ENCODE peak calls at places on chromosome 1, in four cellular contexts. One of them, this sample, is unnamed.

GRCh38 chr1:87953732-87954344 is 625.2 kb downstream of the LMO4 start:
- DNase-seq in sigmoid colon: peak
- DNase-seq in hepatocyte: peak
- DNase-seq in IMR-90: peak
- DNase-seq in this sample: peak

GRCh38 chr1:37017737-37018136 is 16.6 kb downstream of the GRIK3 start:
- DNase-seq in sigmoid colon: no peak
- DNase-seq in hepatocyte: no peak
- DNase-seq in IMR-90: no peak
- DNase-seq in this sample: no peak

GRCh38 chr1:188228623-188229022 is 1399.9 kb downstream of the PLA2G4A start:
- DNase-seq in sigmoid colon: no peak
- DNase-seq in hepatocyte: no peak
- DNase-seq in IMR-90: peak
- DNase-seq in this sample: no peak

GRCh38 chr1:207186503-207186902 is 82.5 kb downstream of the C4BPA start:
- DNase-seq in sigmoid colon: no peak
- DNase-seq in hepatocyte: no peak
- DNase-seq in IMR-90: no peak
- DNase-seq in this sample: no peak

GRCh38 chr1:54410359-54410758 is 4.2 kb upstream of the SSBP3 start:
- DNase-seq in sigmoid colon: no peak
- DNase-seq in hepatocyte: no peak
- DNase-seq in IMR-90: no peak
- DNase-seq in this sample: no peak

GRCh38 chr1:115440733-115441132 is 102.7 kb upstream of the NGF start:
- DNase-seq in sigmoid colon: no peak
- DNase-seq in hepatocyte: no peak
- DNase-seq in IMR-90: no peak
- DNase-seq in this sample: no peak

GRCh38 chr1:238549135-238549534 is 658.4 kb upstream of the ZP4 start:
- DNase-seq in sigmoid colon: no peak
- DNase-seq in hepatocyte: no peak
- DNase-seq in IMR-90: no peak
- DNase-seq in this sample: no peak

GRCh38 chr1:209190591-209191241 is 392.8 kb upstream of the CAMK1G start:
- DNase-seq in sigmoid colon: no peak
- DNase-seq in hepatocyte: peak
- DNase-seq in IMR-90: no peak
- DNase-seq in this sample: peak

GRCh38 chr1:221824025-221824424 is 82.1 kb upstream of the DUSP10 start:
- DNase-seq in sigmoid colon: no peak
- DNase-seq in hepatocyte: no peak
- DNase-seq in IMR-90: peak
- DNase-seq in this sample: no peak

GRCh38 chr1:6367381-6368007 is 26.1 kb downstream of the ACOT7 start:
- DNase-seq in sigmoid colon: no peak
- DNase-seq in hepatocyte: no peak
- DNase-seq in IMR-90: peak
- DNase-seq in this sample: no peak

GRCh38 chr1:241821363-241821762 is 26.6 kb upstream of the EXO1 start:
- DNase-seq in sigmoid colon: no peak
- DNase-seq in hepatocyte: no peak
- DNase-seq in IMR-90: peak
- DNase-seq in this sample: no peak

GRCh38 chr1:1071486-1072298 is 2.4 kb downstream of the RNF223 start:
- DNase-seq in sigmoid colon: no peak
- DNase-seq in hepatocyte: no peak
- DNase-seq in IMR-90: no peak
- DNase-seq in this sample: no peak

GRCh38 chr1:203650012-203650836 is 23.6 kb downstream of the ATP2B4 start:
- DNase-seq in sigmoid colon: peak
- DNase-seq in hepatocyte: peak
- DNase-seq in IMR-90: peak
- DNase-seq in this sample: peak

GRCh38 chr1:117137281-117137680 is 15.7 kb upstream of the TRIM45 start:
- DNase-seq in sigmoid colon: no peak
- DNase-seq in hepatocyte: no peak
- DNase-seq in IMR-90: no peak
- DNase-seq in this sample: no peak

DNA sequence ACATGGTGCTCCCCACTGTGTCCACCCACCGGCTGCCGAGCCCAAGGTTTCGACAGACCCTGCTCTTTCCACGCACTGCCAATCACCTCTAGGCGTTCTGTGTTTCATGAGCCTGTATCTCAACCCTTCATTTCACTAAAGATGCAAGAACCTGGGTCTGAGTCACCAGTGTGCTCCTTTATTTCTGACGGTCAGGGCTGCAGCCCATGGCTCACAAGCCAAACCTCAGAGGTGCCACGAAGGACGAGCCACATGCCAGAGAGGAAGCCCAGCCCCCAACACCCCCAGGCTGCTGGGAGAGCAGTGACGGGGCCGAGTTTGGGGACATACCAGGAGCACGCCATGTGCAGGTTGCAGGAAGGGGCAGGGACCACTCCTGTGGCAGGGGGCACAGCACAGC is 79.2 kb upstream of the ARHGEF16 start:
- DNase-seq in sigmoid colon: no peak
- DNase-seq in hepatocyte: no peak
- DNase-seq in IMR-90: no peak
- DNase-seq in this sample: no peak
- H3K27ac ChIP-seq in sigmoid colon: no peak
- H3K27ac ChIP-seq in hepatocyte: no peak
- H3K27ac ChIP-seq in IMR-90: no peak
- H3K27ac ChIP-seq in this sample: no peak

GRCh38 chr1:93609536-93609935 is 72.1 kb downstream of the BCAR3 start:
- DNase-seq in sigmoid colon: peak
- DNase-seq in hepatocyte: no peak
- DNase-seq in IMR-90: no peak
- DNase-seq in this sample: no peak
- H3K27ac ChIP-seq in sigmoid colon: no peak
- H3K27ac ChIP-seq in hepatocyte: no peak
- H3K27ac ChIP-seq in IMR-90: no peak
- H3K27ac ChIP-seq in this sample: no peak

GRCh38 chr1:64114012-64114525 is 89.4 kb upstream of the UBE2U start:
- DNase-seq in sigmoid colon: no peak
- DNase-seq in hepatocyte: no peak
- DNase-seq in IMR-90: no peak
- DNase-seq in this sample: no peak

GRCh38 chr1:64111787-64112186 is 91.6 kb upstream of the UBE2U start:
- DNase-seq in sigmoid colon: no peak
- DNase-seq in hepatocyte: no peak
- DNase-seq in IMR-90: no peak
- DNase-seq in this sample: no peak

GRCh38 chr1:64112281-64112680 is 91.1 kb upstream of the UBE2U start:
- DNase-seq in sigmoid colon: no peak
- DNase-seq in hepatocyte: no peak
- DNase-seq in IMR-90: peak
- DNase-seq in this sample: no peak

GRCh38 chr1:64107587-64107986 is 95.8 kb upstream of the UBE2U start:
- DNase-seq in sigmoid colon: no peak
- DNase-seq in hepatocyte: no peak
- DNase-seq in IMR-90: no peak
- DNase-seq in this sample: no peak

GRCh38 chr1:64110924-64111777 is 92.3 kb upstream of the UBE2U start:
- DNase-seq in sigmoid colon: no peak
- DNase-seq in hepatocyte: no peak
- DNase-seq in IMR-90: peak
- DNase-seq in this sample: no peak
- H3K27ac ChIP-seq in sigmoid colon: no peak
- H3K27ac ChIP-seq in hepatocyte: no peak
- H3K27ac ChIP-seq in IMR-90: no peak
- H3K27ac ChIP-seq in this sample: no peak

GRCh38 chr1:226868726-226869125 is 1.7 kb upstream of the PSEN2 start:
- DNase-seq in sigmoid colon: no peak
- DNase-seq in hepatocyte: no peak
- DNase-seq in IMR-90: no peak
- DNase-seq in this sample: no peak

GRCh38 chr1:226870323-226871046 is at the start of gene PSEN2:
- DNase-seq in sigmoid colon: peak
- DNase-seq in hepatocyte: peak
- DNase-seq in IMR-90: peak
- DNase-seq in this sample: peak

GRCh38 chr1:226871047-226871365 is 590 bp downstream of the PSEN2 start:
- DNase-seq in sigmoid colon: no peak
- DNase-seq in hepatocyte: no peak
- DNase-seq in IMR-90: no peak
- DNase-seq in this sample: no peak

GRCh38 chr1:226871636-226872327 is 1.4 kb downstream of the PSEN2 start:
- DNase-seq in sigmoid colon: no peak
- DNase-seq in hepatocyte: no peak
- DNase-seq in IMR-90: no peak
- DNase-seq in this sample: no peak

DNA sequence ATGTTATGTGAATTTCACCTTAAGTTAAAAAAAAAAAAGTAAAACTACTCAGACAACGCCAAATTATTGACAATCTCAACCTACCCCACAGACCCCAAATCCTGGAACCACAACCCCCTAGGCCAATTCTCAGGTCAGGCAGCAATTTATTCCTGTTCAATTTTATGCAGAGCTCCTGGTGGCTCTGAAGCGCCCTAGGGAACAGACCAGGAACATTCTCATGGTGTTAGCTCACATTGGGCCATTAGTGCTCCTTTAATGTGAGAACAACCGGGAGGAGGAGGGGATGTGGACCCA is 442 bp upstream of the PSEN2 start:
- DNase-seq in sigmoid colon: no peak
- DNase-seq in hepatocyte: no peak
- DNase-seq in IMR-90: no peak
- DNase-seq in this sample: no peak
- H3K27ac ChIP-seq in sigmoid colon: peak
- H3K27ac ChIP-seq in hepatocyte: peak
- H3K27ac ChIP-seq in IMR-90: no peak
- H3K27ac ChIP-seq in this sample: peak

GRCh38 chr1:29709711-29710169 is 473.4 kb downstream of the PTPRU start:
- DNase-seq in sigmoid colon: no peak
- DNase-seq in hepatocyte: no peak
- DNase-seq in IMR-90: peak
- DNase-seq in this sample: no peak

GRCh38 chr1:29708381-29708780 is 472.1 kb downstream of the PTPRU start:
- DNase-seq in sigmoid colon: no peak
- DNase-seq in hepatocyte: no peak
- DNase-seq in IMR-90: peak
- DNase-seq in this sample: no peak

GRCh38 chr1:29707796-29708195 is 471.5 kb downstream of the PTPRU start:
- DNase-seq in sigmoid colon: no peak
- DNase-seq in hepatocyte: no peak
- DNase-seq in IMR-90: no peak
- DNase-seq in this sample: no peak

GRCh38 chr1:29706936-29707335 is 470.6 kb downstream of the PTPRU start:
- DNase-seq in sigmoid colon: no peak
- DNase-seq in hepatocyte: peak
- DNase-seq in IMR-90: peak
- DNase-seq in this sample: peak

DNA sequence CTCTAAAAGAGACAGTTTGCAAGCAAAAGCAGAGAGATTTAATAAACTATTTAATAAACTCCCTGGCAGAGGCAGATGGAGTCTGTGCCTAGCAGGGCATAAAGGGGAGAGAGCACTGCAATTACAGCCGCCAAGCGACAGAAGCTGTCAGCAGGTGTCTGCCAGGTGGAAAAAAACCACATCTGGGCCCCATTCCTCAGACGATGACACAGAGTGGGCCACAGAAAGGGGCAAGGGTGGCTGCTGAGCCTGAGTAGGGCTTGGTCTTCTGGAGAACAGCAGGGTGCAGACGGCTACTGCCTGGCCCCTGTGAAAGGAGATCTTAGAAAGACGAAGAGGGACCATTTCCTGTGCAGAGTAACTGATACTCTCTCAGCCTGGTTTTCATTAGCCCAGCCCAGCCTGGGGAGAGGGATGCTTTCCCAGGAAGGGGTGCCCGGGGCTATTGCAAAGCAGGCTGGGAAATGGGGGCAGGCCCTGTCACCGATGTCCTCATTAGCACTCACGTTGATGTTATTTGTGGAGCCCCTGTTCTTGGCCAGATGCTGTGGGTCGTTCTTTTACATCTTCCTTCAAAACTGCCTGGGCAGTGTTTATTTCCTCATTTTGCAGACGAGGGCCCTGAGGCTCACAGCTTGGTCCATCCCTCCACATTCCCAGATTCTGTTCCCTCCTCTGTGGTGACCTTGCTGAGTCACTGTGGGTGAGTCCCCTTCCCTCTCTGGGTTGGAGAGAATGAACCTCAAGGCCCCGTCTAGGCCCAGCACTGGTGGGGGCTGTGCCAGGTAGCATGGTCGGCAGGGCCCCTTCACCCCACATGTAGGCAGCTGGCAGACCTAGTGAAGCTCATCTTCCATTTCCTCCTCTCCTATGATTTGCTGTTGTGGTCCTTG is 472.7 kb downstream of the PTPRU start:
- DNase-seq in sigmoid colon: no peak
- DNase-seq in hepatocyte: peak
- DNase-seq in IMR-90: peak
- DNase-seq in this sample: no peak
- H3K27ac ChIP-seq in sigmoid colon: no peak
- H3K27ac ChIP-seq in hepatocyte: peak
- H3K27ac ChIP-seq in IMR-90: peak
- H3K27ac ChIP-seq in this sample: no peak

GRCh38 chr1:229240532-229240931 is 30.4 kb upstream of the RAB4A start:
- DNase-seq in sigmoid colon: no peak
- DNase-seq in hepatocyte: no peak
- DNase-seq in IMR-90: no peak
- DNase-seq in this sample: no peak

GRCh38 chr1:229237320-229237719 is 33.6 kb upstream of the RAB4A start:
- DNase-seq in sigmoid colon: no peak
- DNase-seq in hepatocyte: no peak
- DNase-seq in IMR-90: no peak
- DNase-seq in this sample: no peak

GRCh38 chr1:229241390-229241789 is 29.5 kb upstream of the RAB4A start:
- DNase-seq in sigmoid colon: no peak
- DNase-seq in hepatocyte: no peak
- DNase-seq in IMR-90: no peak
- DNase-seq in this sample: no peak

GRCh38 chr1:229238674-229239415 is 32.1 kb upstream of the RAB4A start:
- DNase-seq in sigmoid colon: no peak
- DNase-seq in hepatocyte: no peak
- DNase-seq in IMR-90: no peak
- DNase-seq in this sample: no peak

GRCh38 chr1:229238231-229238630 is 32.7 kb upstream of the RAB4A start:
- DNase-seq in sigmoid colon: no peak
- DNase-seq in hepatocyte: no peak
- DNase-seq in IMR-90: no peak
- DNase-seq in this sample: no peak
- H3K27ac ChIP-seq in sigmoid colon: no peak
- H3K27ac ChIP-seq in hepatocyte: peak
- H3K27ac ChIP-seq in IMR-90: no peak
- H3K27ac ChIP-seq in this sample: no peak

GRCh38 chr1:158818991-158819405 is 12.2 kb upstream of the MNDA start:
- DNase-seq in sigmoid colon: no peak
- DNase-seq in hepatocyte: no peak
- DNase-seq in IMR-90: no peak
- DNase-seq in this sample: no peak
- H3K27ac ChIP-seq in sigmoid colon: no peak
- H3K27ac ChIP-seq in hepatocyte: no peak
- H3K27ac ChIP-seq in IMR-90: no peak
- H3K27ac ChIP-seq in this sample: no peak

This sample was measured in right cardiac atrium.